ENCODE peak calls at places on chromosomes 7 and 10, in seven cellular contexts. R is putamen; X is LoVo; B is NCI-H187 treated with DMSO at 0.1 percent for 48 hours; J is effector memory CD4-positive, alpha-beta T cell; U is NCI-H2029; N is T-helper 2 cell. E is an unnamed sample.

GRCh38 chr10:52541082-52541481 is 227.0 kb downstream of the DKK1 start:
- DNase-seq in R (no peak), X (peak; percentile 11), B (no peak), J (no peak), U (no peak), N (no peak), E (peak; percentile 75)

GRCh38 chr10:81524467-81524866 is 350.5 kb upstream of the NRG3 start:
- DNase-seq in R (no peak), X (no peak), B (no peak), J (no peak), U (no peak), N (no peak), E (no peak)

GRCh38 chr10:100006241-100006886 is 3.4 kb downstream of the DNMBP start:
- DNase-seq in R (no peak), X (peak; percentile 77), B (no peak), J (no peak), U (no peak), N (no peak), E (peak; percentile 92)

GRCh38 chr10:5534051-5534821 is 9.5 kb downstream of the CALML3 start:
- DNase-seq in R (no peak), X (no peak), B (no peak), J (no peak), U (no peak), N (no peak), E (no peak)

GRCh38 chr7:100496509-100496908 is 12.8 kb downstream of the NYAP1 start:
- DNase-seq in R (no peak), X (no peak), B (no peak), J (no peak), U (no peak), N (no peak), E (no peak)

GRCh38 chr10:17335065-17335464 is 107.0 kb downstream of the VIM start:
- DNase-seq in R (no peak), X (no peak), B (no peak), J (no peak), U (no peak), N (no peak), E (peak; percentile 66)

GRCh38 chr7:43040461-43040860 is 72.0 kb upstream of the HECW1 start:
- DNase-seq in R (no peak), X (no peak), B (no peak), J (no peak), U (no peak), N (no peak), E (no peak)

GRCh38 chr7:6636741-6637543 is at the start of gene ZNF316:
- DNase-seq in R (peak; percentile 61), X (peak; percentile 77), B (no peak), J (peak; percentile 55), U (no peak), N (peak; percentile 46), E (no peak)

GRCh38 chr7:13991791-13992620 is 2.5 kb upstream of the ETV1 start:
- DNase-seq in R (no peak), X (no peak), B (no peak), J (no peak), U (no peak), N (no peak), E (no peak)

E was measured in GM04503.